ENCODE peak calls at places on chromosome 21, in six cellular contexts. I is GM12878, B is fibroblast of lung, T is HepG2, W is GM23248, Z is IMR-90. G is an unnamed sample.

GRCh38 chr21:42058631-42059111 is 12.4 kb upstream of the UMODL1 start:
- DNase-seq in Z (no peak), I (no peak), W (no peak), T (no peak), B (no peak), G (no peak)

GRCh38 chr21:43826623-43826974 is 37.2 kb downstream of the RRP1 start:
- DNase-seq in W (no peak), T (no peak), B (no peak), Z (no peak), I (no peak), G (no peak)

GRCh38 chr21:33042812-33043211 is 17.1 kb downstream of the OLIG2 start:
- DNase-seq in I (no peak), Z (peak; percentile 97), B (peak; percentile 93), W (peak; percentile 87), T (no peak), G (no peak)

GRCh38 chr21:38434913-38435533 is 63.3 kb downstream of the ERG start:
- DNase-seq in I (no peak), W (peak; percentile 83), Z (peak; percentile 34), B (peak; percentile 32), T (no peak), G (no peak)

GRCh38 chr21:32524010-32524719 is 61.2 kb downstream of the TCP10L start:
- DNase-seq in T (no peak), Z (peak; percentile 83), W (peak; percentile 90), I (no peak), B (peak; percentile 81), G (no peak)

GRCh38 chr21:31098576-31099005 is 60.3 kb upstream of the KRTAP19-8 start:
- DNase-seq in Z (peak; percentile 48), W (peak; percentile 72), B (peak; percentile 61), T (peak; percentile 18), I (no peak), G (no peak)

GRCh38 chr21:33972539-33972938 is 56.9 kb upstream of the ATP5PO start:
- DNase-seq in W (no peak), Z (no peak), I (no peak), T (no peak), B (no peak), G (no peak)

GRCh38 chr21:38244885-38245869 is 11.6 kb upstream of the KCNJ15 start:
- DNase-seq in T (no peak), B (peak; percentile 82), Z (peak; percentile 98), I (peak; percentile 59), W (peak; percentile 98), G (peak; percentile 84)

GRCh38 chr21:41745026-41745820 is 21.6 kb downstream of the RIPK4 start:
- DNase-seq in W (no peak), I (no peak), Z (no peak), T (no peak), B (no peak), G (no peak)

GRCh38 chr21:29504751-29505321 is 206.1 kb downstream of the BACH1 start:
- DNase-seq in W (peak; percentile 42), I (no peak), B (no peak), T (no peak), Z (peak; percentile 72), G (no peak)

GRCh38 chr21:46515109-46515508 is 56.4 kb downstream of the DIP2A start:
- DNase-seq in B (peak; percentile 57), T (no peak), W (peak; percentile 54), I (no peak), Z (peak; percentile 13), G (no peak)

GRCh38 chr21:28971171-28971570 is 21.5 kb downstream of the LTN1 start:
- DNase-seq in I (no peak), T (no peak), W (peak; percentile 54), B (no peak), Z (peak; percentile 19), G (no peak)

GRCh38 chr21:32137266-32137665 is 141.6 kb downstream of the MIS18A start:
- DNase-seq in Z (no peak), W (no peak), T (no peak), B (no peak), I (peak; percentile 5), G (no peak)

GRCh38 chr21:22374218-22374969 is 1376.2 kb downstream of the NCAM2 start:
- DNase-seq in I (no peak), B (no peak), W (no peak), Z (no peak), T (no peak), G (no peak)

GRCh38 chr21:33305344-33305671 is 19.5 kb upstream of the IFNAR1 start:
- DNase-seq in W (no peak), Z (no peak), B (no peak), T (no peak), I (no peak), G (no peak)

GRCh38 chr21:43924421-43925095 is 59.5 kb downstream of the AGPAT3 start:
- DNase-seq in T (no peak), I (no peak), Z (no peak), W (no peak), B (no peak), G (no peak)

GRCh38 chr21:28334407-28334806 is 658.3 kb downstream of the LTN1 start:
- DNase-seq in Z (no peak), T (no peak), I (no peak), W (no peak), B (no peak), G (no peak)

GRCh38 chr21:29245104-29245643 is 53.5 kb upstream of the BACH1 start:
- DNase-seq in T (no peak), W (peak; percentile 15), I (no peak), B (no peak), Z (peak; percentile 61), G (no peak)

GRCh38 chr21:26842976-26843911 is 2.0 kb downstream of the ADAMTS1 start:
- DNase-seq in B (peak; percentile 97), Z (peak; percentile 96), W (peak; percentile 98), I (no peak), T (no peak), G (no peak)

GRCh38 chr21:34671891-34672290 is 3.1 kb downstream of the CLIC6 start:
- DNase-seq in Z (no peak), B (no peak), W (no peak), T (no peak), I (no peak), G (no peak)

GRCh38 chr21:33901421-33902288 is 13.9 kb downstream of the ATP5PO start:
- DNase-seq in W (peak; percentile 78), B (peak; percentile 63), T (peak; percentile 20), Z (peak; percentile 67), I (no peak), G (no peak)

GRCh38 chr21:21463456-21463855 is 465.2 kb downstream of the NCAM2 start:
- DNase-seq in W (no peak), I (no peak), B (no peak), T (no peak), Z (no peak), G (no peak)

GRCh38 chr21:34730756-34731445 is 62.1 kb downstream of the CLIC6 start:
- DNase-seq in B (no peak), Z (no peak), T (no peak), I (no peak), W (no peak), G (no peak)

GRCh38 chr21:33014331-33014730 is 11.4 kb upstream of the OLIG2 start:
- DNase-seq in B (no peak), Z (no peak), T (no peak), W (no peak), I (no peak), G (no peak)

GRCh38 chr21:34808569-34809204 is 139.9 kb downstream of the CLIC6 start:
- DNase-seq in Z (peak; percentile 88), B (peak; percentile 91), I (no peak), W (peak; percentile 91), T (no peak), G (no peak)

GRCh38 chr21:14306143-14306907 is 76.6 kb downstream of the HSPA13 start:
- DNase-seq in Z (peak; percentile 3), T (no peak), W (peak; percentile 34), I (no peak), B (peak; percentile 18), G (no peak)

GRCh38 chr21:33121715-33122475 is 52.0 kb downstream of the OLIG1 start:
- DNase-seq in Z (peak; percentile 14), I (no peak), T (no peak), W (peak; percentile 12), B (peak; percentile 14), G (no peak)

GRCh38 chr21:36446296-36446695 is 33.6 kb downstream of the CLDN14 start:
- DNase-seq in I (no peak), B (no peak), W (no peak), T (no peak), Z (no peak), G (no peak)
- H2AFZ ChIP-seq in I (no peak overlapping the region), B (peak overlapping the region; percentile 26), W (peak overlapping the region; percentile 14), T (no peak overlapping the region), Z (peak overlapping the region; percentile 61), G (no peak overlapping the region)

GRCh38 chr21:25343774-25344545 is 263.3 kb downstream of the MRPL39 start:
- DNase-seq in B (no peak), W (no peak), T (no peak), I (no peak), Z (no peak), G (no peak)
- H2AFZ ChIP-seq in B (no peak overlapping the region), W (peak overlapping the region; percentile 12), T (no peak overlapping the region), I (no peak overlapping the region), Z (no peak overlapping the region), G (no peak overlapping the region)

GRCh38 chr21:16084776-16085364 is 355.1 kb downstream of the USP25 start:
- DNase-seq in T (no peak), B (peak; percentile 82), Z (peak; percentile 70), I (no peak), W (peak; percentile 85), G (no peak)

GRCh38 chr21:16086936-16087335 is 357.2 kb downstream of the USP25 start:
- DNase-seq in B (no peak), Z (no peak), T (no peak), I (no peak), W (no peak), G (no peak)

GRCh38 chr21:16085436-16085835 is 355.7 kb downstream of the USP25 start:
- DNase-seq in B (peak; percentile 29), T (no peak), W (peak; percentile 81), Z (peak; percentile 39), I (no peak), G (no peak)

GRCh38 chr21:16087523-16087922 is 357.7 kb downstream of the USP25 start:
- DNase-seq in W (no peak), Z (no peak), I (no peak), T (no peak), B (no peak), G (no peak)

GRCh38 chr21:16086121-16086520 is 356.3 kb downstream of the USP25 start:
- DNase-seq in Z (no peak), W (no peak), T (no peak), I (no peak), B (no peak), G (no peak)
- H2AFZ ChIP-seq in Z (no peak overlapping the region), W (peak overlapping the region; percentile 59), T (no peak overlapping the region), I (no peak overlapping the region), B (peak overlapping the region; percentile 1), G (no peak overlapping the region)

GRCh38 chr21:25640671-25641292 is 1.7 kb downstream of the JAM2 start:
- DNase-seq in W (peak; percentile 9), Z (no peak), I (no peak), T (no peak), B (no peak), G (no peak)
- H2AFZ ChIP-seq in W (peak overlapping the region; percentile 95), Z (no peak overlapping the region), I (no peak overlapping the region), T (no peak overlapping the region), B (peak overlapping the region; percentile 64), G (no peak overlapping the region)